ENCODE peak calls at places on chromosomes 6 and 20, in six cellular contexts. D is IMR-90, A is H9, S is neuronal stem cell, U is H1, Q is mesenchymal stem cell. G is an unnamed sample.

GRCh38 chr6:34795836-34796425 is 4.0 kb downstream of the BLTP3A start:
- DNase-seq in Q (peak; percentile 60), U (no peak), A (no peak), S (no peak), D (peak; percentile 64), G (no peak)

GRCh38 chr6:111758608-111759293 is 114.5 kb downstream of the FYN start:
- DNase-seq in Q (no peak), S (no peak), A (no peak), D (no peak), U (no peak), G (no peak)

GRCh38 chr6:110039996-110040383 is 61.9 kb downstream of the GPR6 start:
- DNase-seq in A (peak; percentile 68), S (no peak), U (peak; percentile 76), Q (peak; percentile 19), D (peak; percentile 9), G (peak; percentile 54)

GRCh38 chr6:160358225-160359119 is 10.3 kb downstream of the SLC22A3 start:
- DNase-seq in A (no peak), U (no peak), Q (no peak), D (no peak), S (no peak), G (peak; percentile 58)

GRCh38 chr6:128358111-128358780 is 162.2 kb downstream of the PTPRK start:
- DNase-seq in U (no peak), D (peak; percentile 40), A (no peak), S (no peak), Q (no peak), G (no peak)

GRCh38 chr20:62219992-62220665 is at the start of gene HRH3:
- DNase-seq in Q (peak; percentile 25), S (peak; percentile 78), D (no peak), U (peak; percentile 80), A (peak; percentile 82), G (peak; percentile 41)

GRCh38 chr6:129749749-129750120 is 39.8 kb upstream of the ARHGAP18 start:
- DNase-seq in A (no peak), S (no peak), U (no peak), Q (peak; percentile 67), D (peak; percentile 83), G (no peak)

GRCh38 chr6:105624055-105624454 is 221.2 kb upstream of the PREP start:
- DNase-seq in S (no peak), U (no peak), A (no peak), Q (no peak), D (no peak), G (no peak)

GRCh38 chr20:24790746-24791283 is 158.3 kb upstream of the CST7 start:
- DNase-seq in A (peak; percentile 42), U (no peak), S (no peak), Q (no peak), D (no peak), G (no peak)

GRCh38 chr6:62528894-62529526 is 243.0 kb upstream of the KHDRBS2 start:
- DNase-seq in Q (no peak), D (no peak), U (no peak), S (no peak), A (no peak), G (no peak)

GRCh38 chr6:155765275-155766194 is 309.9 kb upstream of the NOX3 start:
- DNase-seq in S (no peak), D (peak; percentile 90), U (no peak), A (no peak), Q (peak; percentile 70), G (no peak)

GRCh38 chr6:511488-512137 is 120.1 kb downstream of the IRF4 start:
- DNase-seq in D (peak; percentile 20), Q (no peak), A (no peak), U (no peak), S (no peak), G (no peak)

GRCh38 chr20:10626896-10627295 is 46.9 kb downstream of the JAG1 start:
- DNase-seq in D (no peak), S (no peak), A (peak; percentile 12), Q (no peak), U (no peak), G (no peak)

GRCh38 chr6:31898200-31899011 is 908 bp upstream of the EHMT2 start:
- DNase-seq in A (peak; percentile 54), S (peak; percentile 23), D (peak; percentile 35), Q (peak; percentile 50), U (peak; percentile 55), G (peak; percentile 68)

GRCh38 chr6:4067673-4068072 is 11.3 kb downstream of the FAM217A start:
- DNase-seq in A (no peak), U (no peak), S (no peak), Q (no peak), D (no peak), G (no peak)

GRCh38 chr6:4589295-4589694 is 186.9 kb upstream of the CDYL start:
- DNase-seq in S (no peak), A (no peak), U (no peak), Q (no peak), D (no peak), G (no peak)

GRCh38 chr20:38129248-38129865 is 35.7 kb downstream of the TGM2 start:
- DNase-seq in Q (no peak), S (no peak), A (no peak), U (no peak), D (no peak), G (no peak)

GRCh38 chr6:135657207-135657606 is 159.7 kb upstream of the AHI1 start:
- DNase-seq in D (no peak), A (no peak), S (no peak), Q (no peak), U (no peak), G (no peak)

GRCh38 chr20:54535045-54535444 is 59.7 kb downstream of the DOK5 start:
- DNase-seq in D (no peak), U (no peak), S (no peak), A (no peak), Q (no peak), G (no peak)

GRCh38 chr6:4979426-4979825 is 24.4 kb downstream of the RPP40 start:
- DNase-seq in U (no peak), D (no peak), A (no peak), Q (no peak), S (no peak), G (no peak)

GRCh38 chr6:168088161-168089106 is 9.4 kb upstream of the FRMD1 start:
- DNase-seq in A (peak; percentile 66), D (peak; percentile 74), S (peak; percentile 62), Q (peak; percentile 88), U (no peak), G (peak; percentile 96)

GRCh38 chr20:36167826-36168634 is 13.5 kb downstream of the EPB41L1 start:
- DNase-seq in Q (peak; percentile 72), D (peak; percentile 84), U (no peak), S (no peak), A (no peak), G (no peak)

GRCh38 chr20:41357424-41358163 is 9.0 kb downstream of the EMILIN3 start:
- DNase-seq in D (no peak), A (no peak), S (no peak), U (no peak), Q (no peak), G (no peak)

GRCh38 chr6:15434263-15434662 is 188.4 kb downstream of the JARID2 start:
- DNase-seq in A (peak; percentile 5), D (no peak), S (no peak), Q (peak; percentile 38), U (no peak), G (peak; percentile 87)

GRCh38 chr6:105223242-105223641 is 43.4 kb upstream of the POPDC3 start:
- DNase-seq in Q (no peak), U (no peak), D (no peak), A (no peak), S (no peak), G (no peak)

GRCh38 chr6:37169458-37170272 is at the start of gene PIM1:
- DNase-seq in D (peak; percentile 95), Q (peak; percentile 97), A (peak; percentile 99), S (peak; percentile 99), U (peak; percentile 93), G (peak; percentile 95)
- H2BK5ac ChIP-seq in D (peak within 1 kb of the TSS; percentile 94), Q (peak within 1 kb of the TSS; percentile 83), A (peak within 1 kb of the TSS; percentile 96), S (peak within 1 kb of the TSS; percentile 89), U (peak within 1 kb of the TSS; percentile 92), G (peak within 1 kb of the TSS; percentile 18)

DNA sequence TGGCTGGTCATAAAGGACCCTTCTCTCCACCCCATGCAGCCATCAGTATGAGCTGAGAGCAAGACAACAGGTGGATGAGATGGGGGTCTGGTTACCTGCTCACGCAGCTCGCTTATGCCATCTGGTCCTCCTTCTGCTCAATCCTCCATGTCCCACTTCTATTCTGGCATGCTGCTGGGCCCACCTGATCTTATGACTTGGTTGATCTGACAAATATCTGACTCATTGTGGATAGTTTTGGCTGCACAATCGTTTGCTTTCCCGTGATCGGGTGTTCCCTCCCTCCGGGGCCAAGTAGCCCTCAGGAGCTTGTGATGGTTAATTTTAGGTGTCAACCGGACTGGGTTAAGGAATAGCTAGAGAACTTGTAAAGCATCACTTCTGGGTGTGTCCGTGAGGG is 26.6 kb upstream of the ELMO2 start:
- DNase-seq in U (no peak), Q (no peak), A (no peak), S (no peak), D (no peak), G (no peak)
- H2AFZ ChIP-seq in U (no peak overlapping the region), Q (no peak overlapping the region), A (no peak overlapping the region), S (no peak overlapping the region), D (peak overlapping the region; percentile 8), G (no peak overlapping the region)

DNA sequence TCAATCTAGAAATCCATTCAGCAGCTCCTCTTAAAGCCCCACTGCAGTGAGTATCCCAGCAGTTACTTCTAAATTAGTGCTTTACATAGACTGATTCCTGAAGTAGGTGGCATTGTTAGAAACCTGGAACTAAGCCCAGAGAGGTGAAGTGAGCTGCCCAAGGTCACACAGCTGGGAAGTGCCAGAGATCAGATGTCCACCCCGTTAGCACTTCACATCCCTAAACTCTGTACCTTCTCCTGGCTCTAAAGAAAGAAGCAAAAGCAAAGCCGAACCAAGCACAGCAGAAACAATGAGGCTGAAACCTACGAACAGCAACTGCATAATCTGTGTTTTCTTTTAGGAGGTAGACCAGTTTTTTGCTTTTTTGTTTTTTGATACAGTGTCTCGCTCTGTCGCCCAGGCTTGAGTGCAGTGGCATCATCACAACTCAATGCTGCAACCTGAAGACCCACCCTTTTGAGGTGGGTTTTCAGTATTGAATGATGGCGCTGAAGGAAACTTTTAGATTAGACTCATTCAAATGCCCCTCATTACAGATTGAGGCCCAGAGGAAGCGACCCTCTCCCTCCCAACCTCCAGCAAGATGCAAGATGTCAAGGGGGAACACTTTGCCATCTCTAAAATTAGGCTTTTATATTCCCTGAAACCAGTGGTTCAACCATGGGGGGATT is 3.2 kb upstream of the ZMYND8 start:
- DNase-seq in U (no peak), Q (no peak), D (no peak), S (no peak), A (no peak), G (no peak)
- H3K4ac ChIP-seq in U (no peak overlapping the region), Q (peak overlapping the region; percentile 68), D (peak overlapping the region; percentile 98), S (no peak overlapping the region), A (no peak overlapping the region), G (peak overlapping the region; percentile 46)

DNA sequence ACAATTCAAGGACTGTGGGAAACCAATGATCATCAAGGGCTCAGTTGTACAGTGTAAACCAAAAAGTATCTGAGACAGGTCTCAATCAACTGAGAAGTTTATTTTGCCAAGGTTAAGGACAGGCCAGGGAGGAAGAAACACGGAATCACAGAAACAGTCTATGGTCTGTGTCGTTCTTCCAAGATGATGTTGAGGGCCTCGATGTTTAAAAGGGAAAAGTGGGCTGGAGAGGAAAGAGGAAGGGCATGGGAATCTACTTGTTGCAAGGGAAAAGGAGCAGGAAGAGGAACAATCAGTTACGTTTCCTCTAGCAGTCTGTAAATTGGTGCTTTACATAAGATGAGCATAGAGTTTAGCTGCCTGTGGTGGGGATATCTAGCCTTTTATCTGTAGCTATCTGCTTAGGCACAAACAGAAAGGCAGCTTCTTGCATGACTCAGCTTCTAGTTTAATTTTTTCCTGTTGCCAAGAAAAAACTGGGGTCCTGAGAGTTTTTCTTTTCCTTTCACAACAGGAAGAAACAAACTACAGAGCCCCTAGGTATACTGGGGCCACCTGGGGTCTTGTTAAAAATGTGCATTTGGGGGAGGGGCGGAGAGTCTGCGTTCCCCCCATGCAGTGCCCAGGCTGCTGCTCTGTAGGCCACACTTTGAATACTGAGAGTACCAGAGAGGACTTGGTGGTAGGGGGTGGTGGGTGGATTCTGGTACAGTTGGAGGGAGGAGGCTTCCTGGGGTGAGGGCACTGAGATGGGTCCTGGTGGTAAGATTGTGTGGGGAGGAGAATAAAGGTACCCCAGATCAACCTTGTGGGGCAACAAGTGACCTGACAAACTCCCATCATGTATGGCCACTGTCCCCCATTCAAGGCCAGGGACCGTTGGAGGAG is 35.3 kb upstream of the EZR start:
- DNase-seq in D (peak; percentile 83), Q (peak; percentile 89), S (no peak), U (no peak), A (peak; percentile 74), G (peak; percentile 53)
- H2BK5ac ChIP-seq in D (peak overlapping the region; percentile 66), Q (peak overlapping the region; percentile 66), S (no peak overlapping the region), U (peak overlapping the region; percentile 100), A (peak overlapping the region; percentile 96), G (peak overlapping the region; percentile 95)